ENCODE peak calls at places on chromosome 11, in six cellular contexts. H, L, U, N, M and P are unnamed samples.

GRCh38 chr11:2788751-2789140 is 89.0 kb upstream of the KCNQ1OT1 start:
- DNase-seq in N (no peak), H (no peak), L (no peak), U (no peak), M (no peak), P (no peak)

GRCh38 chr11:63499874-63500273 is 6.0 kb upstream of the LGALS12 start:
- DNase-seq in N (no peak), L (no peak), H (no peak), M (no peak), U (no peak), P (no peak)

GRCh38 chr11:123301696-123302400 is 106.8 kb upstream of the CLMP start:
- DNase-seq in L (peak), M (peak), N (no peak), U (peak), H (no peak), P (peak)

GRCh38 chr11:46290598-46291309 is 13.3 kb downstream of the CREB3L1 start:
- DNase-seq in U (peak), L (no peak), N (peak), H (peak), M (no peak), P (no peak)

GRCh38 chr11:34359548-34359891 is 1.7 kb upstream of the ABTB2 start:
- DNase-seq in M (no peak), N (no peak), H (no peak), U (no peak), L (no peak), P (no peak)

GRCh38 chr11:34150494-34151151 is 45.2 kb downstream of the NAT10 start:
- DNase-seq in N (no peak), U (no peak), M (no peak), L (no peak), H (no peak), P (no peak)

GRCh38 chr11:12556155-12556554 is 118.1 kb upstream of the TEAD1 start:
- DNase-seq in L (no peak), M (no peak), U (no peak), H (no peak), N (no peak), P (no peak)

GRCh38 chr11:119729581-119730346 is 764 bp upstream of the NECTIN1 start:
- DNase-seq in N (no peak), L (no peak), H (peak), U (peak), M (no peak), P (peak)

GRCh38 chr11:112255075-112255739 is 5.5 kb downstream of the PLET1 start:
- DNase-seq in U (peak), H (peak), L (no peak), N (no peak), M (no peak), P (no peak)

GRCh38 chr11:21588754-21589153 is 604.1 kb upstream of the ANO5 start:
- DNase-seq in L (no peak), U (no peak), H (no peak), N (no peak), M (no peak), P (no peak)

GRCh38 chr11:64723117-64723906 is at the start of gene NRXN2:
- DNase-seq in N (peak), L (peak), U (peak), H (peak), M (peak), P (peak)

GRCh38 chr11:95734009-95734572 is 55.5 kb downstream of the FAM76B start:
- DNase-seq in L (no peak), U (no peak), H (no peak), N (no peak), M (no peak), P (no peak)

GRCh38 chr11:79940165-79940564 is 499.3 kb upstream of the TENM4 start:
- DNase-seq in L (no peak), M (no peak), H (peak), U (peak), N (no peak), P (no peak)